ENCODE peak calls at places on chromosomes 13 and 19, in six cellular contexts. R is tibial nerve, S is AG04450, L is fibroblast of mammary gland, M is GM23248, W is dorsolateral prefrontal cortex. E is an unnamed sample.

GRCh38 chr13:40172149-40172591 is 494.3 kb downstream of the FOXO1 start:
- DNase-seq in R (no peak), S (no peak), L (no peak), M (no peak), W (no peak), E (no peak)

GRCh38 chr13:72205773-72206172 is 338.8 kb upstream of the DACH1 start:
- DNase-seq in R (no peak), S (no peak), L (peak), M (no peak), W (no peak), E (peak)

GRCh38 chr13:79075703-79076102 is 330.4 kb downstream of the RBM26 start:
- DNase-seq in R (no peak), S (no peak), L (no peak), M (no peak), W (no peak), E (no peak)

GRCh38 chr19:47253467-47253881 is 2.9 kb upstream of the CCDC9 start:
- DNase-seq in R (no peak), S (peak), L (peak), M (peak), W (no peak), E (peak)

GRCh38 chr19:16019691-16020448 is 56.4 kb upstream of the TPM4 start:
- DNase-seq in R (no peak), S (no peak), L (no peak), M (no peak), W (no peak), E (no peak)

GRCh38 chr13:111629933-111630332 is 309.5 kb downstream of the TEX29 start:
- DNase-seq in R (no peak), S (no peak), L (no peak), M (no peak), W (peak), E (no peak)

GRCh38 chr19:9936151-9937000 is at the start of gene OLFM2:
- DNase-seq in R (no peak), S (no peak), L (no peak), M (peak), W (no peak), E (no peak)

GRCh38 chr19:19997656-19998268 is 41.5 kb downstream of the ZNF682 start:
- DNase-seq in R (no peak), S (no peak), L (peak), M (peak), W (no peak), E (peak)

GRCh38 chr19:12647490-12648071 is 19.0 kb downstream of the MAN2B1 start:
- DNase-seq in R (peak), S (no peak), L (no peak), M (peak), W (peak), E (peak)

GRCh38 chr13:113112893-113113845 is 7.6 kb downstream of the F7 start:
- DNase-seq in R (no peak), S (no peak), L (no peak), M (no peak), W (no peak), E (no peak)

GRCh38 chr13:38346764-38347163 is 2.9 kb upstream of the UFM1 start:
- DNase-seq in R (no peak), S (no peak), L (no peak), M (no peak), W (no peak), E (no peak)

GRCh38 chr19:38030681-38031422 is 123.8 kb downstream of the SIPA1L3 start:
- DNase-seq in R (no peak), S (no peak), L (no peak), M (no peak), W (no peak), E (no peak)

GRCh38 chr13:30865131-30866009 is 40.7 kb upstream of the MEDAG start:
- DNase-seq in R (peak), S (peak), L (peak), M (peak), W (peak), E (peak)

GRCh38 chr19:1655992-1656608 is 3.7 kb upstream of the TCF3 start:
- DNase-seq in R (no peak), S (no peak), L (no peak), M (no peak), W (no peak), E (no peak)

GRCh38 chr19:43101950-43102349 is 19.4 kb upstream of the PSG2 start:
- DNase-seq in R (no peak), S (no peak), L (no peak), M (peak), W (no peak), E (no peak)

GRCh38 chr13:19981685-19982238 is 23.2 kb downstream of the ZMYM2 start:
- DNase-seq in R (no peak), S (no peak), L (no peak), M (no peak), W (no peak), E (no peak)

GRCh38 chr19:4909172-4909896 is at the start of gene UHRF1:
- DNase-seq in R (no peak), S (no peak), L (no peak), M (peak), W (no peak), E (no peak)

GRCh38 chr13:77339408-77339807 is 12.5 kb upstream of the MYCBP2 start:
- DNase-seq in R (no peak), S (no peak), L (no peak), M (no peak), W (no peak), E (no peak)

GRCh38 chr13:86877449-86877848 is 793.7 kb upstream of the SLITRK5 start:
- DNase-seq in R (no peak), S (no peak), L (no peak), M (no peak), W (no peak), E (no peak)

GRCh38 chr13:105925496-105925895 is 610.0 kb downstream of the EFNB2 start:
- DNase-seq in R (no peak), S (no peak), L (peak), M (peak), W (no peak), E (peak)

GRCh38 chr13:46914341-46914740 is 17.5 kb upstream of the HTR2A start:
- DNase-seq in R (no peak), S (no peak), L (no peak), M (no peak), W (no peak), E (no peak)

GRCh38 chr13:111186305-111186930 is 71.3 kb downstream of the ARHGEF7 start:
- DNase-seq in R (no peak), S (no peak), L (no peak), M (no peak), W (no peak), E (no peak)

GRCh38 chr13:25882732-25883357 is 169.0 kb downstream of the SHISA2 start:
- DNase-seq in R (no peak), S (no peak), L (no peak), M (no peak), W (no peak), E (no peak)

DNA sequence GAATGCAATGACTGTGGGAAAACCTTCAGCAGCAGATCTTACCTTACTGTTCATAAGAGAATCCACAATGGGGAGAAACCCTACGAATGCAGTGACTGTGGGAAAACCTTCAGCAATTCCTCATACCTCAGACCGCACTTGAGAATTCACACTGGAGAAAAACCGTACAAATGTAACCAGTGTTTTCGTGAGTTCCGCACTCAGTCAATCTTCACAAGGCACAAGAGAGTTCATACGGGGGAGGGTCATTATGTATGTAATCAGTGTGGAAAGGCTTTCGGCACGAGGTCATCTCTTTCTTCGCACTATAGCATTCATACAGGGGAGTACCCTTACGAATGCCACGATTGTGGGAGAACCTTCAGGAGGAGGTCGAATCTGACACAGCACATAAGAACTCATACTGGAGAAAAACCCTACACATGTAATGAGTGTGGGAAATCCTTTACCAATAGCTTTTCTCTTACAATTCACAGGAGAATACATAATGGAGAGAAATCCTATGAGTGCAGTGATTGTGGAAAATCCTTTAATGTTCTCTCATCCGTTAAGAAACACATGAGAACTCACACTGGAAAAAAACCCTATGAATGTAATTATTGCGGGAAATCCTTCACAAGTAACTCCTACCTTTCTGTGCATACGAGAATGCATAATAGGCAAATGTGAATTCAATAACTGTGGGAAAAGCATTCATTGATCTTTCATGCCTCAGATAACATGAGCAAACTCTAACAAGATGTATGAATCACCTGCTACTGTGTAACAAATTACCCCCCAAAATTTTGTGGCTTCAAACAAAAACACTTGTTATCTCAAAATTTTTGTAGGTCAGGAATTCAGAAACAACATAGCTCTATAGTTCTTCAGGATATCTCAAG is 13.8 kb downstream of the ZNF557 start:
- DNase-seq in R (no peak), S (no peak), L (peak), M (peak), W (no peak), E (peak)
- H3K4me3 ChIP-seq in R (no peak), S (no peak), L (no peak), M (peak), W (no peak), E (no peak)

DNA sequence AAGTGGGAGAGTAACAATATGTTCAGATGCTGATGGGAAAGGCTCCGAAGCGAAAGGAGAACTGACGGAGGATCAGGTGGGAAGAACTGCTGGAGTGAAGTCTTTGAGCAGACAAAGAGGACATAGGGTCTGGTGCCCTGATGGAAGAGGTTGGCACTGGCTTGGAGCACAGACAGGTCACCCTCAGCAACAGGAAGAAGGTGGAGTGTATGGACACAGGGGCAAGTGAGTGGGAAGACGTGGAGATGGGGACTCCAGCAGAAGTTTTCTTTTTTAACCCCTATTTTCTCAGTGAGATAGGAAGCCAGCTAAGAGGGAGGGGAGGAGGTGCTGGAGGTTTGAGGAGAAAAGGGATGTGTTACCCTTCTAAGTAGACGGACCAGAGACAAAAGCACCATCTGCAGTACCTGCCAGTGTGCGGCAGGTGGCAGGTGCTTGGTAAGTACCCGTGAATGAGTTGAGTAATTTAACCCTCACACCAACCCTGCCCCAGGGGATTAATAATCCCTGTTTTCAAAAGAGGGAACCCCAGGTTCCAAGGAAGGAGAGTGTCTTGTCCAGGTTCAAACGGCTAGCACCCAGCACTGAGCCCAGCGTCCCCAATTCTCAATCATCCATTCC is 11.2 kb downstream of the HAS1 start:
- DNase-seq in R (no peak), S (no peak), L (peak), M (peak), W (no peak), E (peak)
- H3K4me3 ChIP-seq in R (no peak), S (no peak), L (no peak), M (no peak), W (no peak), E (no peak)

DNA sequence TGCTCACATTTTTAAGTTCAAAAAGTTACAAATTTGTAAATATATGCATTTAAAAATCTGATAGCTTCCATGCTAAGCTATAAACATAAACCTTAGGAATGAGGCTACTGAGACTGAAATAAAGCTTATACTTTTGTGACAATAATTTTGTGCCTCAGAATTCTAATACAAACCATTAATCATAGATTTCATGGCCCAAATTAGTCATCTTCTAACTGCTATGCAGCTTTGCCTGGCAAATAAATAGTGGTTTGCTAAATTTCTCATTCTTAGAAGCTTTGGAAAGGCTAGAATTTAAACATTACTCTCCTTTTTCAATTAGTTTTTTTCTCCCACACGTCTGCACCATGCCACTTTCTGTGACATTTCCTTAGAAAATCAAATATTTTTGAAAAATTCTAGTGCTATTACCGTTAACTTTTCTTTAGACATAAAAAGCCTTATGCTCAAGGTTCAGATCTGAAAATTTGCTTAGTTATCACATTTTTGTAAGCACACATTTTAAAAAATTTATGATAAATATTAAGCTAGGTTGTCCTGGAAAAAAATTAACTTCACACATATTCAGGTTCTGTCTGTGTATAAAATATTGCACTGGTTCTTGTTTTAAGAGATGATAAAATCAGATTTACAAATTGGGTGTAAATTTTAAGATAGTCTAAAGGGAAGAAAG is 46.9 kb downstream of the FNDC3A start:
- DNase-seq in R (no peak), S (no peak), L (peak), M (peak), W (no peak), E (no peak)
- H3K4me3 ChIP-seq in R (no peak), S (no peak), L (no peak), M (peak), W (no peak), E (no peak)

GRCh38 chr19:35042056-35042730 is 672 bp downstream of the HPN start:
- DNase-seq in R (no peak), S (no peak), L (no peak), M (no peak), W (no peak), E (no peak)

GRCh38 chr19:35042954-35043604 is 1.6 kb downstream of the HPN start:
- DNase-seq in R (no peak), S (no peak), L (no peak), M (no peak), W (no peak), E (no peak)

GRCh38 chr19:35040474-35040825 is 1.1 kb upstream of the HPN start:
- DNase-seq in R (no peak), S (no peak), L (no peak), M (no peak), W (no peak), E (no peak)

GRCh38 chr19:35040826-35041547 is 534 bp upstream of the HPN start:
- DNase-seq in R (peak), S (no peak), L (no peak), M (no peak), W (peak), E (no peak)

GRCh38 chr19:35041548-35042055 is at the start of gene HPN:
- DNase-seq in R (no peak), S (no peak), L (no peak), M (no peak), W (no peak), E (no peak)
- H3K4me3 ChIP-seq in R (peak), S (no peak), L (no peak), M (no peak), W (peak), E (no peak)

DNA sequence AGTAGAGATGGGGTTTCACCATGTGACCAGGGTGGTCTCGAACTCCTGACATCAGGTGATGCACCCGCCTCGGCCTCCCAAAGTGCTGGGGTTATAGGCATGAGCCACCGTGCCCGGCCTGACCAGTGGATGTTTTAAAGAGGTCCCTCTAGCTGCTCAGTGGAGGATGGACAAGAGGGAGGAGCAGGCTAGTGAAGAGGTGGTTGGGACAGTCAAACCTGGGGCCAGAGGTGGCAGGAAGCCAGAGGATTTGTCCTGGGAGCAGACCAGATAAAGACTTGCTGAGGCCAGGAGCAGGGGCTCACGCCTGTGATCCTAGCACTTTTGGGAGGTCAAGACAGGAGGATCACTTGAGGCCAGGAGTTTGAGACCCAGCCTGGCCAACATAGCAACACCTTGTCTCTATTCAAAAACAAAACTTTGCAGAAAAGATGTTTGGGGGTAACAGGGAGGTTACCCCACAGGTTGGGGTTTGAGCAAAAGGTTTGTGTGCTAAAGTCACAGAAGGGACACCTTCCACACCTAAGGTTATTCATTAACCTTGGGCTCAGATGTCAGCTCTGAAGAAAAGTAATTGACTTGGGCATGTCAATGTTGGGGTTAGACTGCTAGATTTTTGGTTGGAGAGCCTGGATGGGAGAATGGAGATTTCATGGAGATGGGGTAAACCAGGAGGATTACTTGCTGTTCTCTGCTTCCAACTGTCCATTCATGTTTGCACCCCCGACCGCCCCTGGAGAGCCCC is 9.0 kb downstream of the BCAM start:
- DNase-seq in R (no peak), S (no peak), L (no peak), M (no peak), W (no peak), E (no peak)
- H3K4me3 ChIP-seq in R (no peak), S (no peak), L (no peak), M (no peak), W (no peak), E (no peak)

GRCh38 chr19:36151144-36152051 is 849 bp downstream of the COX7A1 start:
- DNase-seq in R (peak), S (no peak), L (no peak), M (peak), W (no peak), E (peak)

GRCh38 chr19:36152061-36152885 is at the start of gene COX7A1:
- DNase-seq in R (peak), S (no peak), L (peak), M (peak), W (peak), E (peak)

GRCh38 chr19:36149673-36150406 is 2.4 kb downstream of the COX7A1 start:
- DNase-seq in R (no peak), S (no peak), L (no peak), M (no peak), W (no peak), E (no peak)

GRCh38 chr19:36150586-36150985 is 1.7 kb downstream of the COX7A1 start:
- DNase-seq in R (no peak), S (no peak), L (no peak), M (no peak), W (no peak), E (no peak)

DNA sequence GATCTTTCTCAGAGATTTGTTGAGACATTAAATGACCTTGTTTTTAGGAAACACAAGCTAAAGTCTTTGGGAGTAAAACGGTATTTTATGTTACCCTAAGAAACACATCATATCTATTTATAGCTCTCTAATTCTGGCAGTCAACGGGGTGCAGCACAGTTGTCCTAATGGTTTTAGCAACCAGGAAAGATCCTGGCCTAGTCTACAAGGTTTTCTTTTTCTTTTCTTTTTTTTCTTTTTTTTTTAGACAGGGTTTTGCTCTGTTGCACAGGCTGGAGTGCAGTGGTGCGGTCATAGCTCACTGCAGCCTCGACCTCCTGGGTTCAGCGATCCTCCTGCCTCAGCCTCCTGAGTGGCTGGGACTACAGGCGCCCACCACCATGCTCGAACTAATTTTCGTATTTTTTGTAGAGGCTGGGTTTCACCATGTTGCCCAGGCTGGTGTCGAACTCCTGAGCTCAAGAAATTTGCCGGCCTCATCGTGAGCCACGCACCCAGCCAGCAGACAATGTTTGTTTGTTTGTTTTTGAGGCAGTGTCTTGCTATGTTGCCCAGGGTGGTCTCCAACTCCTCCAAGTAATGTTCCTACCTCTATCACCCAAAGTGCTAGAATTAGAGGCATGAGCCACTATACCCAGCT is 759 bp upstream of the COX7A1 start:
- DNase-seq in R (no peak), S (no peak), L (no peak), M (no peak), W (no peak), E (no peak)
- H3K4me3 ChIP-seq in R (peak), S (no peak), L (peak), M (peak), W (peak), E (peak)

GRCh38 chr19:45878043-45878794 is 7.7 kb downstream of the IRF2BP1 start:
- DNase-seq in R (no peak), S (no peak), L (no peak), M (no peak), W (no peak), E (no peak)

GRCh38 chr19:45876411-45877197 is 9.3 kb downstream of the IRF2BP1 start:
- DNase-seq in R (peak), S (no peak), L (no peak), M (peak), W (no peak), E (peak)

GRCh38 chr19:45874620-45874966 is 10.5 kb downstream of the FOXA3 start:
- DNase-seq in R (no peak), S (no peak), L (no peak), M (no peak), W (no peak), E (no peak)

GRCh38 chr19:45873219-45873772 is 9.2 kb downstream of the FOXA3 start:
- DNase-seq in R (no peak), S (no peak), L (no peak), M (no peak), W (no peak), E (no peak)

GRCh38 chr19:45876161-45876410 is 9.9 kb downstream of the IRF2BP1 start:
- DNase-seq in R (no peak), S (no peak), L (no peak), M (peak), W (no peak), E (no peak)
- H3K4me3 ChIP-seq in R (peak), S (no peak), L (no peak), M (no peak), W (no peak), E (no peak)